ENCODE peak calls at places on chromosomes 1 and 21, in eight cellular contexts. W, Y, F, X, T, Z, J and O are unnamed samples.

GRCh38 chr1:202133016-202133415 is 10.3 kb downstream of the GPR37L1 start:
- DNase-seq in W (no peak), Y (no peak), X (peak; percentile 88), J (no peak), T (no peak), F (no peak), Z (peak; percentile 63), O (no peak)

GRCh38 chr1:39158330-39159086 is 46.0 kb upstream of the MACF1 start:
- DNase-seq in F (no peak), Y (no peak), Z (no peak), X (no peak), T (peak; percentile 69), J (no peak), W (peak; percentile 74), O (peak; percentile 69)

GRCh38 chr1:202193614-202194327 is at the start of gene LGR6:
- DNase-seq in F (no peak), Y (no peak), W (no peak), X (no peak), T (no peak), Z (no peak), J (no peak), O (no peak)

GRCh38 chr1:220732621-220733020 is 15.5 kb upstream of the MTARC2 start:
- DNase-seq in F (no peak), J (no peak), X (no peak), Y (no peak), T (no peak), W (no peak), Z (no peak), O (no peak)

GRCh38 chr1:39268112-39268581 is 63.7 kb downstream of the MACF1 start:
- DNase-seq in Z (peak; percentile 52), Y (no peak), W (peak; percentile 90), J (peak; percentile 86), X (peak; percentile 63), T (peak; percentile 88), F (peak; percentile 70), O (peak; percentile 87)

GRCh38 chr21:45114072-45114471 is 39.7 kb downstream of the ADARB1 start:
- DNase-seq in T (no peak), Z (no peak), Y (no peak), J (no peak), F (no peak), X (no peak), W (no peak), O (no peak)

GRCh38 chr1:87236585-87236984 is 92.1 kb upstream of the LMO4 start:
- DNase-seq in Y (no peak), W (peak; percentile 65), T (no peak), J (no peak), Z (no peak), F (no peak), X (no peak), O (no peak)

GRCh38 chr1:216750031-216750627 is 26.9 kb upstream of the ESRRG start:
- DNase-seq in T (peak; percentile 65), Y (no peak), J (peak; percentile 57), F (peak; percentile 11), W (peak; percentile 69), Z (no peak), X (peak; percentile 54), O (peak; percentile 69)

GRCh38 chr1:168136709-168137514 is at the start of gene GPR161:
- DNase-seq in W (peak; percentile 36), X (peak; percentile 47), J (peak; percentile 34), Z (peak; percentile 70), T (peak; percentile 56), Y (peak; percentile 90), F (no peak), O (peak; percentile 31)

GRCh38 chr1:153652795-153653507 is 5.6 kb upstream of the SNAPIN start:
- DNase-seq in F (no peak), Y (no peak), X (no peak), W (peak; percentile 64), T (peak; percentile 42), Z (no peak), J (peak; percentile 63), O (peak; percentile 53)

GRCh38 chr21:16002872-16003466 is 273.2 kb downstream of the USP25 start:
- DNase-seq in W (peak; percentile 51), X (no peak), J (peak; percentile 34), F (no peak), Y (no peak), Z (no peak), T (peak; percentile 52), O (peak; percentile 57)

GRCh38 chr21:17921579-17922530 is 102.7 kb upstream of the C21orf91 start:
- DNase-seq in X (peak; percentile 46), T (peak; percentile 72), W (peak; percentile 65), Z (peak; percentile 61), J (peak; percentile 91), Y (no peak), F (peak; percentile 33), O (peak; percentile 87)

GRCh38 chr1:71413441-71414170 is 332.8 kb upstream of the ZRANB2 start:
- DNase-seq in Y (no peak), F (no peak), W (no peak), J (peak; percentile 76), Z (no peak), X (no peak), T (no peak), O (peak; percentile 16)

GRCh38 chr21:41614456-41615010 is 106.6 kb upstream of the TMPRSS2 start:
- DNase-seq in Y (no peak), X (no peak), F (no peak), T (no peak), J (no peak), Z (no peak), W (no peak), O (no peak)

GRCh38 chr1:1435094-1435903 is at the start of gene VWA1:
- DNase-seq in X (peak; percentile 86), J (peak; percentile 55), Y (no peak), T (peak; percentile 56), W (peak; percentile 58), Z (peak; percentile 82), F (no peak), O (peak; percentile 65)

GRCh38 chr21:41962425-41962966 is 8.7 kb upstream of the C2CD2 start:
- DNase-seq in Y (no peak), F (no peak), X (peak; percentile 2), T (no peak), W (no peak), J (no peak), Z (no peak), O (no peak)

GRCh38 chr1:93979040-93979717 is 69.9 kb upstream of the GCLM start:
- DNase-seq in Y (no peak), T (no peak), X (no peak), Z (no peak), F (no peak), J (no peak), W (no peak), O (no peak)

DNA sequence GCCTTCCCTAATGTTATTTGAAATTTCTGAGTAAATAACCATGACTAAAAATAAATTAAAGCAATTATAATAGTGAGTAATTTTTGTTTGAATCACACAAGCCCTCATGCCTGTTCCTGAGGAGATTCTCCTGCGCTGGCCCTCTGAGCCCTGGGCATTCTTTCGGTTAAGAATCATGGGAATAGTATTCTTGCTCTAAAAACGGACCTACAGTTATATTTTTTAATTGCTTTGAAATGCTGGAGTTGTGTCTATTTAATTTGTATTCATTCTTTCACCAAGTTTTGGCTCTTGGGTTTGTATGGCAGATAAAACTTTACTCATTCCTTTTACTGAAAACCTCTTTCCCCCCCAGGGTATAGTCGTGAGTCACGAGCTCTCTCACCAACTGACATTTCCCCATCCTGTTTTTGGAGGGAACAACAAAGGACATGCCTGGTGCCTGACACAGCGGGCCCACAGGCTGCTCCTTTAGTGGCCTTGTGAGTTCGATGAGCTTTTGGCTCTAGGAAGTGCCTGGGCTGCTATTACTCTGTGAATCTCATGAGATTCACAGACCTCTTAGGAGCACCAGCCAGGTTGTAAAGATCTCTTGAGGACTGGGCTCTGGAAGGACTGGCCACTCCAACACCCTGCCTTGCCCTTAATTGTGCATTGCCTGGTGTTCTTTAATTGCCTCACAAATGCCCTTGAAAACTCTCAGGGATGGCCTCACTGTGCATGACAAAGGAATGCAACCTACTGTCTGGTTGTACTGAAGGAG is 58.6 kb downstream of the DDR2 start:
- DNase-seq in W (peak; percentile 93), Z (peak; percentile 64), X (no peak), Y (peak; percentile 94), T (peak; percentile 88), F (peak; percentile 47), J (peak; percentile 97), O (peak; percentile 87)
- H3K4me3 ChIP-seq in W (no peak overlapping the region), Z (no peak overlapping the region), X (no peak overlapping the region), Y (no peak overlapping the region), T (no peak overlapping the region), F (peak overlapping the region; percentile 15), J (no peak overlapping the region), O (no peak overlapping the region)

DNA sequence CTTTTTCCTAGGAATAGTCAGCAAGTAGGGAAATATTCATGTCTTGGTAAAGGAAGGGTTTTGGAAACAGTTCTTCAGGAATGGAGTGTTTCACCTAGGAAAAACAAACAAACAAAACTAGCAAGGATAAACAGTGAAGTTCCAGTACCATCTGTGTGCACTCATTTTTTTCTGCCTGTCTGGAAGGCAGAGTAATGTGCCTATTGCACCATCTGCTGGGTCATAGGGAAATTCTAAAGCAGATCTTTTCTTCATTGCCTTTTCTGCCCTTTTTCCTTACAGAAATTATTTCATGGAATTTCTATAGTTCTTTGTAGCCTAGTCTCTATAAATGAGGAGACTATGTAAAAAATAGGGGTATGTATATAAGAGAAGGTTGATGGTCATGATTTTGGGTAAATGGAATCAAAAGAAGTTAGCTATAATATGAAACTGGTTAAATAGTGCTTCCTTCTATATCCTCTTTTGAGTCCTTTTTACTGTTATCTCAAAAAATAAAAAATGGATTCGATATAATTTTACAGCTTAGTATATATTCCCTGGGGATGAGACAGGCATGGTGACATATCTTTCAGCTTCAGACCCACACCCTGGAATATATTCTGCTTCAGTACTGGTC is 3.4 kb upstream of the HRNR start:
- DNase-seq in F (no peak), X (no peak), J (peak; percentile 38), W (peak; percentile 2), Y (no peak), T (peak; percentile 3), Z (no peak), O (peak; percentile 29)
- TF ChIP-seq CTCF in F (no peak), X (no peak), J (peak; percentile 30), W (no peak), Y (no peak), T (peak; percentile 18), Z (no peak), O (peak; percentile 5)

GRCh38 chr1:116832268-116832931 is 77.3 kb upstream of the PTGFRN start:
- DNase-seq in Y (no peak), W (no peak), J (no peak), X (no peak), F (no peak), T (no peak), Z (no peak), O (no peak)
- H3K4me3 ChIP-seq in Y (no peak overlapping the region), W (no peak overlapping the region), J (no peak overlapping the region), X (no peak overlapping the region), F (no peak overlapping the region), T (no peak overlapping the region), Z (no peak overlapping the region), O (no peak overlapping the region)

GRCh38 chr1:24438423-24438901 is 22.9 kb downstream of the NIPAL3 start:
- DNase-seq in F (no peak), W (no peak), J (peak; percentile 74), Y (peak; percentile 92), Z (peak; percentile 59), X (peak; percentile 40), T (peak; percentile 5), O (peak; percentile 21)

GRCh38 chr1:24441996-24442668 is 26.5 kb downstream of the NIPAL3 start:
- DNase-seq in W (no peak), X (no peak), F (no peak), Z (no peak), J (no peak), Y (peak; percentile 78), T (no peak), O (no peak)

GRCh38 chr1:24441480-24441879 is 25.9 kb downstream of the NIPAL3 start:
- DNase-seq in T (no peak), Z (no peak), J (no peak), X (no peak), Y (peak; percentile 68), W (no peak), F (no peak), O (no peak)

GRCh38 chr1:24435782-24436365 is 20.3 kb downstream of the NIPAL3 start:
- DNase-seq in X (no peak), Y (no peak), Z (no peak), F (no peak), T (no peak), J (no peak), W (no peak), O (no peak)

GRCh38 chr1:24437631-24438396 is 22.2 kb downstream of the NIPAL3 start:
- DNase-seq in J (peak; percentile 56), X (no peak), W (peak; percentile 31), Y (no peak), T (peak; percentile 9), F (no peak), Z (peak; percentile 27), O (peak; percentile 23)
- TF ChIP-seq CTCF in J (no peak), X (no peak), W (no peak), Y (no peak), T (no peak), F (no peak), Z (no peak), O (no peak)